ENCODE peak calls at places on chromosomes 5 and 9, in nine cellular contexts. One of them, this sample, is unnamed. For H3K4me1, the result is how much of the 10 kb centered on the place peaks cover.

GRCh38 chr5:74232281-74232680 is 408.2 kb downstream of the ENC1 start:
- DNase-seq in ovary: no peak
- DNase-seq in breast epithelium: peak
- DNase-seq in tibial artery: no peak
- DNase-seq in OCI-LY7: no peak
- DNase-seq in GM23338: no peak
- DNase-seq in PC-3: peak
- DNase-seq in tibial nerve: no peak
- DNase-seq in cardiac muscle cell: peak
- DNase-seq in this sample: peak

GRCh38 chr5:113390224-113390623 is 44.6 kb downstream of the TSSK1B start:
- DNase-seq in tibial artery: no peak
- DNase-seq in tibial nerve: no peak
- DNase-seq in OCI-LY7: no peak
- DNase-seq in ovary: no peak
- DNase-seq in cardiac muscle cell: no peak
- DNase-seq in breast epithelium: no peak
- DNase-seq in GM23338: no peak
- DNase-seq in PC-3: no peak
- DNase-seq in this sample: no peak

GRCh38 chr5:144139586-144139985 is 30.9 kb downstream of the YIPF5 start:
- DNase-seq in cardiac muscle cell: peak
- DNase-seq in breast epithelium: no peak
- DNase-seq in OCI-LY7: no peak
- DNase-seq in tibial artery: no peak
- DNase-seq in PC-3: no peak
- DNase-seq in GM23338: no peak
- DNase-seq in ovary: no peak
- DNase-seq in tibial nerve: peak
- DNase-seq in this sample: no peak

GRCh38 chr5:85132269-85132668 is 747.6 kb upstream of the EDIL3 start:
- DNase-seq in PC-3: peak
- DNase-seq in ovary: no peak
- DNase-seq in tibial nerve: no peak
- DNase-seq in GM23338: no peak
- DNase-seq in cardiac muscle cell: peak
- DNase-seq in breast epithelium: no peak
- DNase-seq in OCI-LY7: no peak
- DNase-seq in tibial artery: no peak
- DNase-seq in this sample: peak

GRCh38 chr9:127919253-127919815 is 2.5 kb upstream of the ST6GALNAC4 start:
- DNase-seq in GM23338: no peak
- DNase-seq in ovary: peak
- DNase-seq in tibial artery: peak
- DNase-seq in PC-3: peak
- DNase-seq in breast epithelium: peak
- DNase-seq in tibial nerve: peak
- DNase-seq in cardiac muscle cell: peak
- DNase-seq in OCI-LY7: no peak
- DNase-seq in this sample: peak

GRCh38 chr5:132677191-132677590 is 3.4 kb downstream of the IL4 start:
- DNase-seq in OCI-LY7: no peak
- DNase-seq in GM23338: peak
- DNase-seq in breast epithelium: no peak
- DNase-seq in cardiac muscle cell: peak
- DNase-seq in ovary: no peak
- DNase-seq in tibial nerve: no peak
- DNase-seq in PC-3: peak
- DNase-seq in tibial artery: peak
- DNase-seq in this sample: peak

GRCh38 chr9:113592806-113593575 is 129.5 kb downstream of the RGS3 start:
- DNase-seq in tibial artery: no peak
- DNase-seq in PC-3: no peak
- DNase-seq in ovary: no peak
- DNase-seq in GM23338: no peak
- DNase-seq in tibial nerve: no peak
- DNase-seq in OCI-LY7: no peak
- DNase-seq in breast epithelium: no peak
- DNase-seq in cardiac muscle cell: no peak
- DNase-seq in this sample: no peak

GRCh38 chr5:149724884-149725283 is 5.2 kb upstream of the PPARGC1B start:
- DNase-seq in GM23338: no peak
- DNase-seq in tibial artery: no peak
- DNase-seq in tibial nerve: no peak
- DNase-seq in PC-3: no peak
- DNase-seq in cardiac muscle cell: no peak
- DNase-seq in OCI-LY7: no peak
- DNase-seq in breast epithelium: peak
- DNase-seq in ovary: no peak
- DNase-seq in this sample: no peak

GRCh38 chr5:154529282-154529681 is 51.3 kb upstream of the HAND1 start:
- DNase-seq in OCI-LY7: no peak
- DNase-seq in tibial nerve: no peak
- DNase-seq in cardiac muscle cell: no peak
- DNase-seq in tibial artery: no peak
- DNase-seq in GM23338: no peak
- DNase-seq in breast epithelium: no peak
- DNase-seq in PC-3: no peak
- DNase-seq in ovary: no peak
- DNase-seq in this sample: no peak

GRCh38 chr5:173242079-173242478 is 7.1 kb upstream of the NKX2-5 start:
- DNase-seq in ovary: no peak
- DNase-seq in OCI-LY7: no peak
- DNase-seq in cardiac muscle cell: no peak
- DNase-seq in breast epithelium: no peak
- DNase-seq in tibial artery: no peak
- DNase-seq in GM23338: peak
- DNase-seq in PC-3: no peak
- DNase-seq in tibial nerve: no peak
- DNase-seq in this sample: no peak

GRCh38 chr9:89746385-89747116 is 141.7 kb downstream of the GADD45G start:
- DNase-seq in OCI-LY7: no peak
- DNase-seq in PC-3: no peak
- DNase-seq in ovary: no peak
- DNase-seq in cardiac muscle cell: peak
- DNase-seq in GM23338: no peak
- DNase-seq in tibial artery: no peak
- DNase-seq in breast epithelium: no peak
- DNase-seq in tibial nerve: peak
- DNase-seq in this sample: no peak

GRCh38 chr5:168443950-168444700 is 42.1 kb upstream of the RARS1 start:
- DNase-seq in tibial artery: no peak
- DNase-seq in OCI-LY7: no peak
- DNase-seq in breast epithelium: no peak
- DNase-seq in ovary: no peak
- DNase-seq in PC-3: no peak
- DNase-seq in cardiac muscle cell: peak
- DNase-seq in tibial nerve: no peak
- DNase-seq in GM23338: no peak
- DNase-seq in this sample: no peak

GRCh38 chr5:136058031-136058971 is 29.5 kb downstream of the TGFBI start:
- DNase-seq in PC-3: peak
- DNase-seq in tibial artery: peak
- DNase-seq in tibial nerve: peak
- DNase-seq in cardiac muscle cell: peak
- DNase-seq in OCI-LY7: no peak
- DNase-seq in breast epithelium: peak
- DNase-seq in GM23338: peak
- DNase-seq in ovary: peak
- DNase-seq in this sample: no peak

GRCh38 chr9:107368696-107369095 is 85.6 kb downstream of the RAD23B start:
- DNase-seq in tibial artery: no peak
- DNase-seq in tibial nerve: no peak
- DNase-seq in cardiac muscle cell: peak
- DNase-seq in PC-3: no peak
- DNase-seq in GM23338: no peak
- DNase-seq in breast epithelium: no peak
- DNase-seq in OCI-LY7: no peak
- DNase-seq in ovary: no peak
- DNase-seq in this sample: no peak

GRCh38 chr5:95918421-95919006 is 43.1 kb downstream of the ELL2 start:
- DNase-seq in tibial nerve: no peak
- DNase-seq in cardiac muscle cell: no peak
- DNase-seq in ovary: no peak
- DNase-seq in tibial artery: no peak
- DNase-seq in OCI-LY7: no peak
- DNase-seq in GM23338: no peak
- DNase-seq in PC-3: no peak
- DNase-seq in breast epithelium: no peak
- DNase-seq in this sample: no peak

GRCh38 chr5:150001660-150002493 is 1.3 kb downstream of the HMGXB3 start:
- DNase-seq in ovary: no peak
- DNase-seq in tibial nerve: peak
- DNase-seq in cardiac muscle cell: peak
- DNase-seq in GM23338: peak
- DNase-seq in OCI-LY7: peak
- DNase-seq in PC-3: peak
- DNase-seq in breast epithelium: no peak
- DNase-seq in tibial artery: no peak
- DNase-seq in this sample: no peak

GRCh38 chr9:124741149-124741548 is 30.0 kb downstream of the NR6A1 start:
- DNase-seq in PC-3: no peak
- DNase-seq in OCI-LY7: no peak
- DNase-seq in cardiac muscle cell: no peak
- DNase-seq in GM23338: no peak
- DNase-seq in ovary: no peak
- DNase-seq in breast epithelium: no peak
- DNase-seq in tibial nerve: no peak
- DNase-seq in tibial artery: no peak
- DNase-seq in this sample: no peak

GRCh38 chr9:129347323-129348120 is 169.5 kb upstream of the IER5L start:
- DNase-seq in ovary: no peak
- DNase-seq in PC-3: no peak
- DNase-seq in tibial artery: no peak
- DNase-seq in GM23338: no peak
- DNase-seq in cardiac muscle cell: peak
- DNase-seq in breast epithelium: no peak
- DNase-seq in OCI-LY7: no peak
- DNase-seq in tibial nerve: peak
- DNase-seq in this sample: no peak
- H3K4me1 ChIP-seq in ovary: under half
- H3K4me1 ChIP-seq in PC-3: under half
- H3K4me1 ChIP-seq in tibial artery: under half
- H3K4me1 ChIP-seq in GM23338: under half
- H3K4me1 ChIP-seq in cardiac muscle cell: under half
- H3K4me1 ChIP-seq in breast epithelium: under half
- H3K4me1 ChIP-seq in OCI-LY7: under half
- H3K4me1 ChIP-seq in tibial nerve: under half
- H3K4me1 ChIP-seq in this sample: under half

DNA sequence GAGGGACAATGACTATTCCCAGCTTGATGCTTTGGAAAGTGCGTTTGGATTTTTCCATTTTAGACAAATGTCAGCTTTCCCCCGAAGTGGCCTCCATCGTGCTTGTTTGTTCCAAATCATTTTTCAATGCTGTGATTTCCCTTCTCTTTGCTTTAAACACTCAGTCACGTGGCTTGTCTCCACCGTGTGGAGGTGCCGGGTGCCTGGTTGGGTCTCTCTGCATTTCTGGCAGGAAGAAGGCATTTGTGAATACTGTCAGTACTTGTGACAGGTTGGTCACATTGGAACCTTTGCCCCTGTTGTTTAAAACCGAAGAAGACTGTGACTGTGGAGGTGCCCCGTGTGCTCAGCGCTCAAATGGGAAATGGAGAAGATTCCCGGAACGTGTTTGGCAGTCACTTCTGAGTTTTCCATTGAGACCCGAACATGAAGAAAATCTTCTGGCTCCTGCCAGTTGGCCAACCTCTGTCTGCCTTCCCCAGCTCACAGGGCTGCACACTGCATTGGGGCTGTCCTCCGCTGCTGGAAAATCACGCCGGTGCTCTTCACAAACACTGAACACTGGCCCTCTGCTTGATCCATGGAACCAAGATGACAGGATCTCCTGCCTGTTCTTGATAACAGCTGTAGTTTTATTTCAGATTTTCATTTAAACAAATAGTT is 74.6 kb downstream of the LMNB1 start:
- DNase-seq in tibial artery: peak
- DNase-seq in breast epithelium: no peak
- DNase-seq in ovary: no peak
- DNase-seq in OCI-LY7: no peak
- DNase-seq in GM23338: no peak
- DNase-seq in PC-3: no peak
- DNase-seq in cardiac muscle cell: peak
- DNase-seq in tibial nerve: peak
- DNase-seq in this sample: no peak
- H3K4me1 ChIP-seq in tibial artery: under half
- H3K4me1 ChIP-seq in breast epithelium: under half
- H3K4me1 ChIP-seq in ovary: under half
- H3K4me1 ChIP-seq in OCI-LY7: under half
- H3K4me1 ChIP-seq in GM23338: half or more
- H3K4me1 ChIP-seq in PC-3: under half
- H3K4me1 ChIP-seq in cardiac muscle cell: under half
- H3K4me1 ChIP-seq in tibial nerve: under half
- H3K4me1 ChIP-seq in this sample: under half

DNA sequence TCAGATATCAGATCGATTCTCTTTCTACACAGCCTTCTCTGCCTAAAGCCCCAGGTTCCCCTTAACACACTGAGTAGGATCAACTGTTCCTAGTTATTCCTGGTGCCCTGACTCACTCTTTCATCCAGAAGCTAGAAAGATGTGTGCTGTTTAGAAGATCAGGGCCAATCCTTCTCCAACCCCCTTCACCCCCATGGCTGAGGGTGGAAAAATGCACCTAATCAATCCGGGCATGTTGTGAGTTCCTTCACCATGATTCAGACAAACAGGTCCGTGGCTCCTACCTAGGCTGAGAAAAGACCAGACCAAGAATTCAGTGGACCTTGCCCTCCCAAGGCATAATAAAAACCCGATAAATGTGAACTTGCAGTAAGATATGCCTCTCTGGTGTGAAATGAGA is 85.4 kb upstream of the EQTN start:
- DNase-seq in breast epithelium: no peak
- DNase-seq in ovary: no peak
- DNase-seq in OCI-LY7: no peak
- DNase-seq in cardiac muscle cell: no peak
- DNase-seq in PC-3: no peak
- DNase-seq in tibial nerve: no peak
- DNase-seq in tibial artery: no peak
- DNase-seq in GM23338: no peak
- DNase-seq in this sample: peak
- H3K4me1 ChIP-seq in breast epithelium: under half
- H3K4me1 ChIP-seq in ovary: under half
- H3K4me1 ChIP-seq in OCI-LY7: half or more
- H3K4me1 ChIP-seq in cardiac muscle cell: under half
- H3K4me1 ChIP-seq in PC-3: under half
- H3K4me1 ChIP-seq in tibial nerve: under half
- H3K4me1 ChIP-seq in tibial artery: under half
- H3K4me1 ChIP-seq in GM23338: under half
- H3K4me1 ChIP-seq in this sample: under half

GRCh38 chr9:98168153-98168780 is 24.2 kb downstream of the CORO2A start:
- DNase-seq in breast epithelium: no peak
- DNase-seq in cardiac muscle cell: no peak
- DNase-seq in GM23338: no peak
- DNase-seq in ovary: no peak
- DNase-seq in OCI-LY7: no peak
- DNase-seq in tibial artery: no peak
- DNase-seq in tibial nerve: no peak
- DNase-seq in PC-3: no peak
- DNase-seq in this sample: no peak
- H3K4me1 ChIP-seq in breast epithelium: under half
- H3K4me1 ChIP-seq in cardiac muscle cell: under half
- H3K4me1 ChIP-seq in GM23338: under half
- H3K4me1 ChIP-seq in ovary: under half
- H3K4me1 ChIP-seq in OCI-LY7: under half
- H3K4me1 ChIP-seq in tibial artery: under half
- H3K4me1 ChIP-seq in tibial nerve: under half
- H3K4me1 ChIP-seq in PC-3: under half
- H3K4me1 ChIP-seq in this sample: under half